ENCODE peak calls at places on chromosomes 11 and 22, in four cellular contexts. One of them, this sample, is unnamed.

GRCh38 chr11:69483696-69484426 is 2.4 kb downstream of the LINC01488 start:
- DNase-seq in HCT116: no peak
- DNase-seq in K562: no peak
- DNase-seq in HepG2: no peak
- DNase-seq in this sample: no peak

GRCh38 chr11:64629796-64630562 is 39.0 kb downstream of the SLC22A12 start:
- DNase-seq in HCT116: peak
- DNase-seq in HepG2: no peak
- DNase-seq in K562: peak
- DNase-seq in this sample: no peak

GRCh38 chr22:29208502-29208862 is 2.8 kb downstream of the EMID1 start:
- DNase-seq in K562: no peak
- DNase-seq in HepG2: no peak
- DNase-seq in HCT116: no peak
- DNase-seq in this sample: no peak

GRCh38 chr22:29268511-29269229 is 602 bp downstream of the EWSR1 start:
- DNase-seq in HCT116: peak
- DNase-seq in HepG2: peak
- DNase-seq in K562: peak
- DNase-seq in this sample: no peak

GRCh38 chr22:43855431-43855830 is 6.9 kb downstream of the SULT4A1 start:
- DNase-seq in K562: no peak
- DNase-seq in HepG2: no peak
- DNase-seq in HCT116: no peak
- DNase-seq in this sample: no peak

GRCh38 chr11:78061088-78061920 is 2.4 kb upstream of the THRSP start:
- DNase-seq in HCT116: no peak
- DNase-seq in K562: no peak
- DNase-seq in HepG2: peak
- DNase-seq in this sample: no peak

GRCh38 chr11:128297805-128298204 is 289.6 kb downstream of the ETS1 start:
- DNase-seq in HCT116: no peak
- DNase-seq in K562: no peak
- DNase-seq in HepG2: no peak
- DNase-seq in this sample: no peak

GRCh38 chr11:64385953-64386704 is 27.2 kb downstream of the RPS6KA4 start:
- DNase-seq in K562: no peak
- DNase-seq in HCT116: peak
- DNase-seq in HepG2: peak
- DNase-seq in this sample: peak

GRCh38 chr11:72676874-72677341 is 2.7 kb upstream of the PDE2A start:
- DNase-seq in HepG2: peak
- DNase-seq in HCT116: no peak
- DNase-seq in K562: peak
- DNase-seq in this sample: no peak

GRCh38 chr11:68445531-68446035 is 15.0 kb upstream of the PPP6R3 start:
- DNase-seq in HepG2: no peak
- DNase-seq in K562: no peak
- DNase-seq in HCT116: no peak
- DNase-seq in this sample: no peak

GRCh38 chr11:87299041-87299481 is 261.3 kb downstream of the TMEM135 start:
- DNase-seq in HCT116: no peak
- DNase-seq in K562: no peak
- DNase-seq in HepG2: no peak
- DNase-seq in this sample: no peak

GRCh38 chr11:7986768-7987559 is at the start of gene EIF3F:
- DNase-seq in K562: peak
- DNase-seq in HCT116: peak
- DNase-seq in HepG2: peak
- DNase-seq in this sample: peak

GRCh38 chr11:72807021-72807693 is 7.1 kb upstream of the ATG16L2 start:
- DNase-seq in HCT116: no peak
- DNase-seq in HepG2: peak
- DNase-seq in K562: no peak
- DNase-seq in this sample: no peak

GRCh38 chr22:38799265-38800002 is 5.5 kb upstream of the DNAL4 start:
- DNase-seq in HCT116: no peak
- DNase-seq in K562: no peak
- DNase-seq in HepG2: no peak
- DNase-seq in this sample: no peak

GRCh38 chr22:19477321-19478085 is 1.5 kb downstream of the UFD1 start:
- DNase-seq in K562: no peak
- DNase-seq in HCT116: no peak
- DNase-seq in HepG2: peak
- DNase-seq in this sample: no peak

GRCh38 chr22:30327864-30328345 is 1.2 kb upstream of the TBC1D10A start:
- DNase-seq in HCT116: peak
- DNase-seq in HepG2: peak
- DNase-seq in K562: no peak
- DNase-seq in this sample: no peak

GRCh38 chr11:108486828-108487227 is 11.4 kb downstream of the POGLUT3 start:
- DNase-seq in HepG2: no peak
- DNase-seq in K562: no peak
- DNase-seq in HCT116: no peak
- DNase-seq in this sample: no peak

GRCh38 chr11:2929880-2930704 is 872 bp upstream of the PHLDA2 start:
- DNase-seq in K562: peak
- DNase-seq in HepG2: peak
- DNase-seq in HCT116: peak
- DNase-seq in this sample: no peak

GRCh38 chr22:31039393-31039792 is 41.7 kb upstream of the SMTN start:
- DNase-seq in HepG2: peak
- DNase-seq in K562: no peak
- DNase-seq in HCT116: no peak
- DNase-seq in this sample: no peak

GRCh38 chr11:85628771-85629341 is 463 bp downstream of the TMEM126B start:
- DNase-seq in K562: no peak
- DNase-seq in HCT116: no peak
- DNase-seq in HepG2: peak
- DNase-seq in this sample: no peak

GRCh38 chr22:48402591-48403031 is 1425.1 kb downstream of the BRD1 start:
- DNase-seq in K562: no peak
- DNase-seq in HepG2: no peak
- DNase-seq in HCT116: no peak
- DNase-seq in this sample: no peak

GRCh38 chr11:63915961-63916836 is 765 bp downstream of the RCOR2 start:
- DNase-seq in HepG2: peak
- DNase-seq in K562: peak
- DNase-seq in HCT116: no peak
- DNase-seq in this sample: no peak

GRCh38 chr11:122045181-122045586 is 70.8 kb downstream of the BLID start:
- DNase-seq in K562: no peak
- DNase-seq in HCT116: no peak
- DNase-seq in HepG2: no peak
- DNase-seq in this sample: no peak

GRCh38 chr22:49771266-49772065 is 56.2 kb downstream of the BRD1 start:
- DNase-seq in HCT116: no peak
- DNase-seq in K562: no peak
- DNase-seq in HepG2: no peak
- DNase-seq in this sample: no peak

GRCh38 chr11:88295028-88295427 is 42.5 kb downstream of the CTSC start:
- DNase-seq in HepG2: no peak
- DNase-seq in HCT116: no peak
- DNase-seq in K562: no peak
- DNase-seq in this sample: no peak

GRCh38 chr11:33709471-33709870 is 8.8 kb upstream of the C11orf91 start:
- DNase-seq in K562: no peak
- DNase-seq in HepG2: no peak
- DNase-seq in HCT116: no peak
- DNase-seq in this sample: no peak

GRCh38 chr11:23252426-23252825 is 392.2 kb upstream of the CCDC179 start:
- DNase-seq in K562: no peak
- DNase-seq in HCT116: no peak
- DNase-seq in HepG2: no peak
- DNase-seq in this sample: no peak

GRCh38 chr11:87176044-87176443 is 138.3 kb downstream of the TMEM135 start:
- DNase-seq in K562: no peak
- DNase-seq in HCT116: peak
- DNase-seq in HepG2: no peak
- DNase-seq in this sample: no peak

GRCh38 chr11:59106363-59107336 is at the start of gene FAM111B:
- DNase-seq in HCT116: peak
- DNase-seq in K562: peak
- DNase-seq in HepG2: peak
- DNase-seq in this sample: peak

GRCh38 chr11:44112083-44112865 is 16.8 kb downstream of the EXT2 start:
- DNase-seq in HCT116: no peak
- DNase-seq in HepG2: no peak
- DNase-seq in K562: no peak
- DNase-seq in this sample: no peak
- TF ChIP-seq TCF7L2 in HCT116: no peak
- TF ChIP-seq TCF7L2 in HepG2: no peak
- TF ChIP-seq TCF7L2 in K562: no peak
- TF ChIP-seq TCF7L2 in this sample: no peak

GRCh38 chr11:98589975-98590374 is 430.8 kb upstream of the CNTN5 start:
- DNase-seq in HepG2: no peak
- DNase-seq in K562: no peak
- DNase-seq in HCT116: no peak
- DNase-seq in this sample: no peak
- TF ChIP-seq SIN3A in HepG2: no peak
- TF ChIP-seq SIN3A in K562: no peak
- TF ChIP-seq SIN3A in HCT116: no peak
- TF ChIP-seq SIN3A in this sample: no peak

GRCh38 chr11:126808851-126809250 is 191.7 kb downstream of the KIRREL3 start:
- DNase-seq in K562: no peak
- DNase-seq in HepG2: no peak
- DNase-seq in HCT116: no peak
- DNase-seq in this sample: no peak
- TF ChIP-seq TCF7L2 in K562: no peak
- TF ChIP-seq TCF7L2 in HepG2: no peak
- TF ChIP-seq TCF7L2 in HCT116: no peak
- TF ChIP-seq TCF7L2 in this sample: no peak

GRCh38 chr11:57224537-57224936 is 12.5 kb downstream of the APLNR start:
- DNase-seq in HCT116: no peak
- DNase-seq in K562: no peak
- DNase-seq in HepG2: no peak
- DNase-seq in this sample: no peak

GRCh38 chr11:57223601-57224000 is 13.4 kb downstream of the APLNR start:
- DNase-seq in HCT116: no peak
- DNase-seq in HepG2: no peak
- DNase-seq in K562: no peak
- DNase-seq in this sample: no peak

GRCh38 chr11:57224126-57224525 is 12.9 kb downstream of the APLNR start:
- DNase-seq in HCT116: no peak
- DNase-seq in HepG2: no peak
- DNase-seq in K562: no peak
- DNase-seq in this sample: no peak

GRCh38 chr11:57219021-57219627 is 17.9 kb downstream of the APLNR start:
- DNase-seq in K562: no peak
- DNase-seq in HCT116: no peak
- DNase-seq in HepG2: no peak
- DNase-seq in this sample: no peak

GRCh38 chr11:57222239-57222638 is 14.8 kb downstream of the APLNR start:
- DNase-seq in HepG2: no peak
- DNase-seq in HCT116: no peak
- DNase-seq in K562: no peak
- DNase-seq in this sample: no peak
- TF ChIP-seq SIN3A in HepG2: no peak
- TF ChIP-seq SIN3A in HCT116: no peak
- TF ChIP-seq SIN3A in K562: no peak
- TF ChIP-seq SIN3A in this sample: no peak